ENCODE peak calls at places on chromosomes 11 and 22, in four cellular contexts. F is A549, M is right lobe of liver, E is astrocyte of the spinal cord. S is an unnamed sample.
A peak's percentile ranks its signal among the peaks of the same experiment; 100 is the strongest.

GRCh38 chr22:45073064-45073463 is 63.3 kb upstream of the PHF21B start:
- DNase-seq in F (no peak), M (no peak), E (no peak), S (no peak)

GRCh38 chr11:34840736-34841386 is 75.3 kb downstream of the APIP start:
- DNase-seq in F (peak; percentile 59), M (peak; percentile 50), E (no peak), S (peak; percentile 16)

GRCh38 chr11:75518771-75519653 is 6.7 kb downstream of the GDPD5 start:
- DNase-seq in F (no peak), M (no peak), E (no peak), S (no peak)

GRCh38 chr11:59802639-59803176 is 7.9 kb downstream of the MRPL16 start:
- DNase-seq in F (peak; percentile 58), M (no peak), E (peak; percentile 70), S (peak; percentile 68)

GRCh38 chr11:23134627-23135026 is 274.4 kb upstream of the CCDC179 start:
- DNase-seq in F (no peak), M (no peak), E (no peak), S (no peak)

GRCh38 chr11:19076744-19077589 is 16.4 kb upstream of the MRGPRX2 start:
- DNase-seq in F (peak; percentile 39), M (peak; percentile 57), E (peak; percentile 53), S (peak; percentile 56)

GRCh38 chr11:119417726-119418540 is 5.0 kb downstream of the THY1 start:
- DNase-seq in F (no peak), M (no peak), E (peak; percentile 85), S (peak; percentile 73)

GRCh38 chr11:42422094-42422493 is 889.7 kb upstream of the API5 start:
- DNase-seq in F (no peak), M (no peak), E (no peak), S (peak; percentile 5)

GRCh38 chr11:111764621-111765020 is 1.6 kb downstream of the PPP2R1B start:
- DNase-seq in F (no peak), M (no peak), E (no peak), S (no peak)

GRCh38 chr22:24525416-24526037 is 29.4 kb downstream of the GUCD1 start:
- DNase-seq in F (peak; percentile 73), M (peak; percentile 90), E (peak; percentile 38), S (peak; percentile 78)

GRCh38 chr22:36162127-36163034 is 1.8 kb upstream of the APOL3 start:
- DNase-seq in F (no peak), M (no peak), E (no peak), S (no peak)

GRCh38 chr11:43951231-43951630 is 8.8 kb downstream of the C11orf96 start:
- DNase-seq in F (no peak), M (no peak), E (no peak), S (no peak)

GRCh38 chr11:124167852-124168251 is 15.3 kb upstream of the OR10D3 start:
- DNase-seq in F (no peak), M (no peak), E (no peak), S (no peak)

GRCh38 chr22:21105294-21105693 is 59.5 kb downstream of the LRRC74B start:
- DNase-seq in F (no peak), M (no peak), E (no peak), S (no peak)

GRCh38 chr11:117332843-117333242 is 5.2 kb downstream of the CEP164 start:
- DNase-seq in F (no peak), M (no peak), E (no peak), S (no peak)

GRCh38 chr22:17009640-17010291 is 1.7 kb upstream of the GAB4 start:
- DNase-seq in F (no peak), M (no peak), E (no peak), S (no peak)

GRCh38 chr11:67731583-67731982 is 57.2 kb upstream of the ALDH3B2 start:
- DNase-seq in F (no peak), M (no peak), E (no peak), S (no peak)

GRCh38 chr11:119873761-119874421 is 144.9 kb upstream of the NECTIN1 start:
- DNase-seq in F (no peak), M (no peak), E (no peak), S (no peak)

DNA sequence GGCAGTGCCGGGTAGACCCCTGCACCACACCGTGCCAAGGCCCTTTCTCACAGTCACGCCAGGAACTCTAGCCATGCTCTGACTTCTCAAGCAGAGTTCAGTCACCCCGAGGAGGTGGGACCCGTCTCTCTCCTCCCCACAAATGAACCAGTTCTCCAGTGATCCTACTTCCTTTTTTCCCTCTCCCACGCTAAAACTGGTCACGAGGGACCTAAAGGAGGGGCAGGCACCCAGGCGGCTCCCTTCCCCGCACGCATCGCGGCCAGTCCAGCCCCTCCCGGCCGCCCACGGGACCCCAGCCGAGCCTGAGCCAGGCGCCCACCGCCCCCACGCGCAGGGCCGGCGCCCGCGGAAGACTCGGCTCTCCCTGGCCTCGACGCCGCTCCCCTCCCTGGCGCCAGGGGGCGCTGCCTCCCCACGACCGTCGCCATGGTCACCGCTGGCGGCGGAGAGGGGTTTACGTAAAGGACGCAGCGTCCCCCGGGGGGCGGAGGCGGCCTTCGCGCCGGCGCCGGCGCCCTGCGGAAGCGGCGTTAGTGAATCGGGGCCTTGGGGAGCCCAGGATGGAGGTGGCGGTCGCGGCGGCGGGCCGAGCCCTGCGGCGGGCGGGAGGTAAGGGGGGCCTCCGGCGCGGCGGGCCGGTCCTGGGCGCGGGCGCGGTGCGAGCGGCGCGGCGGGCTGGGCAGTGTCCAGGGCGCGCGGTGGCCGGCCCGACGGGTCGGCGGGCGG is at the start of gene DAGLA:
- DNase-seq in F (peak; percentile 68), M (peak; percentile 67), E (peak; percentile 44), S (peak; percentile 65)
- TF ChIP-seq CTCF in F (peak; percentile 93), M (peak; percentile 96), E (peak; percentile 79), S (peak; percentile 73)

GRCh38 chr11:9662273-9662672 is 1.6 kb upstream of the SWAP70 start:
- DNase-seq in F (no peak), M (no peak), E (no peak), S (no peak)

GRCh38 chr11:9663699-9664275 is at the start of gene SWAP70:
- DNase-seq in F (peak; percentile 91), M (peak; percentile 90), E (peak; percentile 82), S (peak; percentile 89)

GRCh38 chr11:9664276-9665171 is 647 bp downstream of the SWAP70 start:
- DNase-seq in F (peak; percentile 58), M (peak; percentile 46), E (peak; percentile 67), S (peak; percentile 73)

GRCh38 chr11:9669954-9670353 is 6.1 kb downstream of the SWAP70 start:
- DNase-seq in F (no peak), M (no peak), E (no peak), S (no peak)

DNA sequence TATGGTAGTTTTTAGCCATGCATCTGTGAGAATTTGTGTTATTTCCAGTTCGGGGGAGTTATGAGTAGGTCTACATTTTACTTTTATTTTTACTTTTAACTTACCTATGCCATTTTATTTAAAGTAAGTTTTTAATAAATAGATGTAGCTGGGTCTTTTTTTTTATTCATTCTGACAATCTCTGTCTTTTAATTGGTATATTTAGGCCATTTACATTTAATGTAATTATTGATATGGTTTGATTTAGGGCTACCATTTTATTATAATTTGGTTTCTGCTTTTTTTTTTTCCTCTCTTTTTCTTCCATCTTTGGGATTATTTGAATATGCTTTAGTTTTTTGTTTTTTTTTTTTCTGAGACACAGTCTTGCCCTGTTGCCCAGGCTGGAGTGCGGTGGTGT is 1.9 kb downstream of the SWAP70 start:
- DNase-seq in F (no peak), M (no peak), E (no peak), S (no peak)
- H3K4me3 ChIP-seq in F (no peak overlapping the region), M (no peak overlapping the region), E (peak overlapping the region; percentile 71), S (peak overlapping the region; percentile 95)

GRCh38 chr22:42116848-42117424 is 13.7 kb downstream of the CYP2D6 start:
- DNase-seq in F (no peak), M (no peak), E (no peak), S (peak; percentile 29)

GRCh38 chr22:42111798-42112197 is 18.8 kb downstream of the CYP2D6 start:
- DNase-seq in F (no peak), M (no peak), E (no peak), S (no peak)

GRCh38 chr22:42108848-42109247 is 18.3 kb upstream of the NDUFA6 start:
- DNase-seq in F (no peak), M (no peak), E (no peak), S (no peak)

GRCh38 chr22:42114721-42115120 is 15.9 kb downstream of the CYP2D6 start:
- DNase-seq in F (peak; percentile 34), M (no peak), E (no peak), S (peak; percentile 26)
- TF ChIP-seq CTCF in F (peak; percentile 12), M (no peak), E (peak; percentile 33), S (peak; percentile 55)

GRCh38 chr22:22890085-22890484 is 2.5 kb downstream of the IGLL5 start:
- DNase-seq in F (no peak), M (no peak), E (no peak), S (no peak)
- H3K4me3 ChIP-seq in F (no peak overlapping the region), M (no peak overlapping the region), E (no peak overlapping the region), S (no peak overlapping the region)

GRCh38 chr11:2389344-2390026 is 11.1 kb upstream of the TSSC4 start:
- DNase-seq in F (no peak), M (no peak), E (no peak), S (no peak)
- TF ChIP-seq CTCF in F (no peak), M (no peak), E (peak; percentile 33), S (no peak)

GRCh38 chr11:128511712-128512111 is 75.6 kb downstream of the ETS1 start:
- DNase-seq in F (no peak), M (no peak), E (no peak), S (no peak)
- H3K4me3 ChIP-seq in F (no peak overlapping the region), M (no peak overlapping the region), E (no peak overlapping the region), S (no peak overlapping the region)

DNA sequence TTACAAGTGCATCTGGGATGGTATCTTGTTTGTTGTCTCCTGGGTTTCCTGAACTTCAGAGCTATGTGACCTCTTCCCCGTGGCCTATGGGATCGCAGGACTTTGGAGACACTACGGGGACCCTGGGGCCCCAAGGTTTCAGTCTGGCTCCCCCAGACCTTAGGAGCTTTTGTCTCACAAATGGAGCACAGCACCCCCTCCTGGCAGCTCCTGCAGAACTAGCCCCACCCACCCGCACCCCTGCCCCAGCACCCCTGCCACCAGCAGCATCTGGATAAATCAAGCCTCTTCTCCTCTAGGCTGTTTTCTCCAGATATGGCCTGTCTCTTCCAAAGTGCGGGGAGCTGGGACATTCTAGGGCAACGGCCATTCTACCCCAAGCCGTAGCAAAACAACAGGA is 10.4 kb downstream of the RCOR2 start:
- DNase-seq in F (no peak), M (no peak), E (no peak), S (peak; percentile 39)
- TF ChIP-seq CTCF in F (peak; percentile 40), M (peak; percentile 20), E (peak; percentile 36), S (no peak)

DNA sequence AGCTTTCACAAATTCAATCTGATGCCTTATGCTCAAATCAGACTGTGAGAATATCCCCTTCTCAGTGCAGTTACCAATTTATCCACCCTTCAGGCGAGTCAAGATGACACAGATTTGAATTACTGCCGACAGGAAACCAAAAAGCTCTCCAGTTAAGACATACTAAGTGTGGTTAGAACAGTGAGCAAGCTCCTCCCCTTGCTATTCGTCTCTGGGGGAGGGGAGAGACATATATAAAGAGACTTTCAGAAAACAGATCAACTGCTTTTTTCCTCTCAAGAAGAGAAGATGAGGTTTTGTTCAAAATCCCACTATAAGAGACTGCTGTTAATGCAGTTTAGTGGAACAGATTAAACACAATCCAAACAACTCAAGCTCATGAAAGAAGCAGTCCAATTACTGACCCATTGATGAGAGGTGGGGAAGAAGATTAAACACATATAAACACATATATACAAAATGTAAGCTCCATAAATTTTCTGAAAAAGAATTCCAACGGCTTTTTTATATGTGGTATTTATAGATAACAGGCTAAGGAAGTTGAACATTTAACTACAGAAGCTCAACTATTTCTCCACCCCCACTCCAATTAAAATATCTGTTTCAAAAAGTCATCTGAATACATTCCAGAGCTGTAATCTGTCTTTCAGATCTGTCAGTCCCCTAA is 102.7 kb downstream of the MRTFA start:
- DNase-seq in F (peak; percentile 70), M (no peak), E (peak; percentile 79), S (peak; percentile 81)
- H3K4me3 ChIP-seq in F (peak overlapping the region; percentile 45), M (no peak overlapping the region), E (peak overlapping the region; percentile 33), S (no peak overlapping the region)

S was measured in cardiac fibroblast.